ENCODE peak calls at places on chromosome 14, in eight cellular contexts. X is GM04503; P is HTR-8/SVneo; K is astrocyte of the hippocampus; C is heart right ventricle; A is stimulated activated CD4-positive, alpha-beta T cell treated with anti-CD3 and anti-CD28 coated beads, Interleukin-4, amount 100 ng/mL, for 24 hours; G is omental fat pad; B is SW 1271. M is an unnamed sample.

GRCh38 chr14:21279783-21280182 is at the start of gene RPGRIP1:
- DNase-seq in K (no peak), G (no peak), B (no peak), X (no peak), P (no peak), A (no peak), C (no peak), M (no peak)

GRCh38 chr14:26905219-26905618 is 307.4 kb upstream of the NOVA1 start:
- DNase-seq in X (no peak), A (no peak), G (no peak), B (no peak), C (no peak), P (no peak), K (no peak), M (no peak)

GRCh38 chr14:89750206-89750867 is 204.2 kb downstream of the EFCAB11 start:
- DNase-seq in C (no peak), X (no peak), P (no peak), K (no peak), B (no peak), G (no peak), A (no peak), M (no peak)

GRCh38 chr14:104429291-104429861 is 150.2 kb upstream of the C14orf180 start:
- DNase-seq in B (no peak), G (no peak), A (no peak), P (no peak), K (no peak), X (no peak), C (peak), M (no peak)

GRCh38 chr14:105084741-105085571 is 19.7 kb upstream of the GPR132 start:
- DNase-seq in G (no peak), P (no peak), X (no peak), K (no peak), A (no peak), C (no peak), B (no peak), M (no peak)

GRCh38 chr14:99659333-99659741 is 14.4 kb downstream of the HHIPL1 start:
- DNase-seq in X (no peak), P (no peak), K (no peak), C (no peak), A (no peak), B (no peak), G (no peak), M (no peak)

GRCh38 chr14:75442642-75443041 is 14.8 kb downstream of the JDP2 start:
- DNase-seq in K (no peak), X (peak), P (no peak), C (no peak), B (no peak), G (no peak), A (no peak), M (no peak)

GRCh38 chr14:39467889-39468524 is 35.8 kb upstream of the FBXO33 start:
- DNase-seq in C (no peak), X (no peak), A (peak), B (peak), G (no peak), P (no peak), K (peak), M (no peak)

GRCh38 chr14:90696728-90697127 is 119.5 kb downstream of the TTC7B start:
- DNase-seq in G (no peak), B (no peak), A (no peak), K (no peak), X (no peak), P (no peak), C (no peak), M (no peak)

GRCh38 chr14:28609228-28609828 is 157.3 kb upstream of the FOXG1 start:
- DNase-seq in P (peak), A (no peak), G (peak), K (peak), X (no peak), C (peak), B (peak), M (no peak)

GRCh38 chr14:64208261-64208660 is 85.9 kb downstream of the ESR2 start:
- DNase-seq in C (no peak), P (no peak), X (no peak), G (no peak), K (no peak), A (no peak), B (no peak), M (no peak)

GRCh38 chr14:99946652-99947489 is 118.4 kb upstream of the EVL start:
- DNase-seq in X (no peak), P (peak), B (peak), A (peak), C (peak), G (no peak), K (peak), M (no peak)